ENCODE peak calls at places on chromosomes 16 and 17, in five cellular contexts. D is pancreas, H is left ventricle myocardium inferior, F is uterus, Q is transverse colon. X is an unnamed sample.

GRCh38 chr17:55728833-55729232 is 6.2 kb upstream of the TMEM100 start:
- DNase-seq in D (no peak), H (no peak), F (no peak), Q (no peak), X (no peak)

GRCh38 chr17:50424246-50425000 is 1.6 kb upstream of the ACSF2 start:
- DNase-seq in D (no peak), H (no peak), F (no peak), Q (no peak), X (no peak)

GRCh38 chr16:55301385-55302008 is 22.5 kb upstream of the IRX6 start:
- DNase-seq in D (no peak), H (no peak), F (no peak), Q (no peak), X (no peak)

GRCh38 chr17:69654981-69655581 is 240.6 kb downstream of the MAP2K6 start:
- DNase-seq in D (no peak), H (no peak), F (no peak), Q (no peak), X (peak)

GRCh38 chr16:30041841-30042240 is 10.8 kb upstream of the TLCD3B start:
- DNase-seq in D (no peak), H (no peak), F (no peak), Q (no peak), X (no peak)

GRCh38 chr16:81798311-81799137 is 19.4 kb downstream of the PLCG2 start:
- DNase-seq in D (no peak), H (no peak), F (no peak), Q (peak), X (no peak)

GRCh38 chr17:66687570-66688284 is 147.2 kb upstream of the CACNG5 start:
- DNase-seq in D (no peak), H (no peak), F (no peak), Q (peak), X (no peak)

GRCh38 chr17:2860045-2860444 is 63.8 kb downstream of the RAP1GAP2 start:
- DNase-seq in D (no peak), H (no peak), F (no peak), Q (no peak), X (no peak)

GRCh38 chr16:89586853-89587252 is 11.3 kb downstream of the CPNE7 start:
- DNase-seq in D (no peak), H (no peak), F (no peak), Q (peak), X (no peak)

GRCh38 chr17:79845601-79845949 is 6.3 kb upstream of the CBX4 start:
- DNase-seq in D (no peak), H (no peak), F (no peak), Q (peak), X (no peak)

GRCh38 chr16:19607610-19608280 is 52.2 kb downstream of the VPS35L start:
- DNase-seq in D (no peak), H (no peak), F (no peak), Q (no peak), X (peak)

GRCh38 chr17:30939059-30939689 is 17.4 kb downstream of the ADAP2 start:
- DNase-seq in D (no peak), H (no peak), F (no peak), Q (no peak), X (no peak)

GRCh38 chr17:55383771-55384679 is 37.6 kb downstream of the MMD start:
- DNase-seq in D (no peak), H (no peak), F (no peak), Q (no peak), X (no peak)

GRCh38 chr17:8375738-8376259 is 705 bp downstream of the KRABD2 start:
- DNase-seq in D (no peak), H (no peak), F (no peak), Q (no peak), X (no peak)

GRCh38 chr16:79599837-79600635 is 501 bp downstream of the MAF start:
- DNase-seq in D (peak), H (peak), F (peak), Q (no peak), X (no peak)

GRCh38 chr16:64627781-64628180 is 494.1 kb downstream of the CDH11 start:
- DNase-seq in D (no peak), H (peak), F (no peak), Q (no peak), X (no peak)

GRCh38 chr17:1636732-1637285 is 8.2 kb upstream of the SLC43A2 start:
- DNase-seq in D (no peak), H (no peak), F (no peak), Q (no peak), X (no peak)

GRCh38 chr17:78364436-78365281 is 4.8 kb upstream of the SOCS3 start:
- DNase-seq in D (no peak), H (no peak), F (no peak), Q (no peak), X (no peak)

GRCh38 chr16:84312783-84313382 is 18.2 kb downstream of the WFDC1 start:
- DNase-seq in D (no peak), H (no peak), F (no peak), Q (peak), X (no peak)

GRCh38 chr17:81037026-81037782 is 2.3 kb downstream of the BAIAP2 start:
- DNase-seq in D (peak), H (peak), F (no peak), Q (no peak), X (no peak)

GRCh38 chr16:46929378-46930332 is 43.8 kb downstream of the DNAJA2 start:
- DNase-seq in D (peak), H (peak), F (peak), Q (peak), X (peak)

GRCh38 chr16:30887927-30888326 is 6.0 kb downstream of the BCL7C start:
- DNase-seq in D (no peak), H (no peak), F (no peak), Q (no peak), X (no peak)

GRCh38 chr17:31673076-31673475 is 186.0 kb downstream of the COPRS start:
- DNase-seq in D (no peak), H (no peak), F (no peak), Q (no peak), X (no peak)

GRCh38 chr17:73641779-73642580 is 2.3 kb downstream of the SDK2 start:
- DNase-seq in D (no peak), H (no peak), F (no peak), Q (no peak), X (no peak)

GRCh38 chr17:76414334-76415295 is 30.2 kb downstream of the SPHK1 start:
- DNase-seq in D (peak), H (peak), F (peak), Q (peak), X (no peak)

GRCh38 chr17:57853695-57854094 is 3.9 kb upstream of the MRPS23 start:
- DNase-seq in D (no peak), H (peak), F (peak), Q (peak), X (no peak)

GRCh38 chr17:17402558-17402957 is 74.2 kb upstream of the MED9 start:
- DNase-seq in D (no peak), H (no peak), F (no peak), Q (no peak), X (no peak)

GRCh38 chr16:54998834-54999233 is 68.2 kb downstream of the IRX5 start:
- DNase-seq in D (no peak), H (no peak), F (no peak), Q (no peak), X (no peak)

GRCh38 chr17:59221159-59221847 is 992 bp downstream of the GDPD1 start:
- DNase-seq in D (no peak), H (no peak), F (no peak), Q (no peak), X (no peak)

GRCh38 chr17:83179811-83180210 is 100.4 kb downstream of the METRNL start:
- DNase-seq in D (no peak), H (no peak), F (no peak), Q (no peak), X (no peak)

GRCh38 chr16:57873218-57873617 is 70.9 kb upstream of the KIFC3 start:
- DNase-seq in D (no peak), H (no peak), F (no peak), Q (no peak), X (no peak)

GRCh38 chr16:50742521-50743150 is 750 bp downstream of the CYLD start:
- DNase-seq in D (peak), H (peak), F (peak), Q (peak), X (no peak)

GRCh38 chr16:31713945-31714898 is 159.4 kb upstream of the ZNF267 start:
- DNase-seq in D (no peak), H (no peak), F (no peak), Q (no peak), X (no peak)

GRCh38 chr16:84672276-84673202 is 24.2 kb downstream of the KLHL36 start:
- DNase-seq in D (peak), H (peak), F (peak), Q (peak), X (peak)

GRCh38 chr16:78896280-78896679 is 704.3 kb downstream of the MAF start:
- DNase-seq in D (no peak), H (no peak), F (no peak), Q (no peak), X (no peak)

GRCh38 chr16:81879625-81880024 is 100.5 kb downstream of the PLCG2 start:
- DNase-seq in D (no peak), H (no peak), F (no peak), Q (no peak), X (no peak)

GRCh38 chr16:8481810-8482209 is 108.5 kb downstream of the TMEM114 start:
- DNase-seq in D (no peak), H (no peak), F (no peak), Q (no peak), X (no peak)
- H3K4me3 ChIP-seq in D (no peak), H (no peak), F (no peak), Q (no peak), X (no peak)

DNA sequence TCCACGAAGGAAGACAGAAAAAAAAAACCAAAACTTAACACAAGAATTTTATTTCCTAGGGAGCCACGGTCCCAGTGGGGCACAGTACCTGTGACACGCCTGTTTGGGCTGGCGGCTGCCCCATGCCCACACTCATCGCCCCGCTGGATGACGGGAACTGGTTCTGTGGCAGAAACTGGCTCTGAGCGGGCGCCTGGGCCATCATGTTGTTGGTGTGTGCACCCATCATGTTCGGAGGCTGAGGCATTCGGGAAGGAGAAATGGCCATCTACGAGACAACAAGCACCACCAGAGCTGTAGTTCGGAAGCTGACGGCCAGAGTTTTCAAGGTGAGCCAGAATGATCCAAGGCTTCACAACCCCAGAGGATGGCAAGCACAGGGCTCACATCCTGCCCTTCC is 56.3 kb upstream of the TRAP1 start:
- DNase-seq in D (no peak), H (no peak), F (no peak), Q (no peak), X (no peak)
- H3K27ac ChIP-seq in D (no peak), H (peak), F (no peak), Q (no peak), X (no peak)

DNA sequence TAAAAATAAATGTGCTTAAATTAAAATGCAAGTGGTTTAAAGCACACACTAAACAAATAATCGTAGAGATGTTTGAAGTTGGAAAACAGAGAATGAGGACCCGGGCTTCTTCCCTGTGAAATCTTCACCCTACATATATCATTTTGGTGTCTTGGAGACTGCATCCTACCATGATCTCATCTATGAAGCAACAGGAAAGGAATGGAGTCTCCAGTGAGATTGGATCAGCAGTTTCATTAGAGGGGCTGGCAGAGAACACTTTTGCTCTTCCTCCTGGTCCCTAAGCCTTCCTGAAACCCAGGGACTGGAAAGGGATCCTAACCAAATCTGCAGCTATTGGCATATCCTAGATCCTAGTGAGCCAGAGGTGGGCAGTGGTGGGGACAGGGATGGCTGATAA is 85.0 kb downstream of the GRIN2A start:
- DNase-seq in D (no peak), H (no peak), F (no peak), Q (no peak), X (no peak)
- H3K4me3 ChIP-seq in D (no peak), H (no peak), F (no peak), Q (no peak), X (no peak)

GRCh38 chr17:48037924-48038323 is 327 bp upstream of the COPZ2 start:
- DNase-seq in D (no peak), H (no peak), F (no peak), Q (no peak), X (no peak)

GRCh38 chr17:48038687-48039086 is 1.1 kb upstream of the COPZ2 start:
- DNase-seq in D (no peak), H (no peak), F (no peak), Q (no peak), X (no peak)

GRCh38 chr17:48036693-48037035 is 933 bp downstream of the COPZ2 start:
- DNase-seq in D (no peak), H (no peak), F (no peak), Q (no peak), X (no peak)

GRCh38 chr17:48031966-48032365 is 5.6 kb downstream of the COPZ2 start:
- DNase-seq in D (no peak), H (no peak), F (no peak), Q (no peak), X (no peak)

DNA sequence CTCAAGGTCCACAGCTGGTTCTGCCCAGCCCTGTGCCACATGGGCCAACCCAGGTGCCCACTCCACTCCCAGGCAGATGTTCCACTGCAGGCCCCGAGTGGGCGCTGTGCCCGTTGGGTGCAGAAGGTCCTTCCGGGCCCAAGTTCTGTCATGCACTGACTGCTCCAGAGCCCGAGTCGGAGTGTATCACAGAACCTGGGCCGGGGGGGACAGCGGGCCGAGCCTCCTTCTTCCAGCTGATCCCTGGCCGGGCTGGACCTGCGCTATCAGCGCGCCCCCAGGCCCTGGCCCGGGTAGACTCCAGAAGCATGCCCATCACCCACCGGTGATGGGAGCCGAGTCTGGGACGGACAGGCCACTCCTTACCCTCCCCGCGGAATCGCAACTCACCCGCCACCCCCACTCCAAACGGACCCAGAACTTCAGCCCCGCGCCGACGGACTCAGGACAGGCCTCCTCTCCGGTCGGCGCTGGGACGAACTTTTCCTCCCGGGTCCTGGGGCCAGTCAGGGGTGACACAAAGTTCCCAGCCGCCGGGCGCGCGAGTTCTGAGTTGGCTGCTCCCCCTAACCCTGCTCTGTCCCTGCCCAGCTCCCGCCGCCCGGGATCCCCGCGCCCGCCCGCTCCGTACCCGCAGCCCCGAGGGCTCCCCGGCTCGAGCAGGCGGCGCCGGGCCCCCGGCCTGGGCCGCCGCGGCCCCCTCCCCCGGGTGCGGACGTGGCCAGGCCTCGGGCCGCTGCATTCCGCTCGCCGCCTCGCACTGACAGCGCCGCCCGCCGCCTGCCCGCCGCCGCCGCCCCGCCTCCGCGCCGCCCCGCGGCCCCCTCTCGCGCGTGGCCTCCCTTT is at the start of gene COPZ2:
- DNase-seq in D (peak), H (peak), F (peak), Q (peak), X (no peak)
- H3K27ac ChIP-seq in D (no peak), H (peak), F (peak), Q (peak), X (peak)

DNA sequence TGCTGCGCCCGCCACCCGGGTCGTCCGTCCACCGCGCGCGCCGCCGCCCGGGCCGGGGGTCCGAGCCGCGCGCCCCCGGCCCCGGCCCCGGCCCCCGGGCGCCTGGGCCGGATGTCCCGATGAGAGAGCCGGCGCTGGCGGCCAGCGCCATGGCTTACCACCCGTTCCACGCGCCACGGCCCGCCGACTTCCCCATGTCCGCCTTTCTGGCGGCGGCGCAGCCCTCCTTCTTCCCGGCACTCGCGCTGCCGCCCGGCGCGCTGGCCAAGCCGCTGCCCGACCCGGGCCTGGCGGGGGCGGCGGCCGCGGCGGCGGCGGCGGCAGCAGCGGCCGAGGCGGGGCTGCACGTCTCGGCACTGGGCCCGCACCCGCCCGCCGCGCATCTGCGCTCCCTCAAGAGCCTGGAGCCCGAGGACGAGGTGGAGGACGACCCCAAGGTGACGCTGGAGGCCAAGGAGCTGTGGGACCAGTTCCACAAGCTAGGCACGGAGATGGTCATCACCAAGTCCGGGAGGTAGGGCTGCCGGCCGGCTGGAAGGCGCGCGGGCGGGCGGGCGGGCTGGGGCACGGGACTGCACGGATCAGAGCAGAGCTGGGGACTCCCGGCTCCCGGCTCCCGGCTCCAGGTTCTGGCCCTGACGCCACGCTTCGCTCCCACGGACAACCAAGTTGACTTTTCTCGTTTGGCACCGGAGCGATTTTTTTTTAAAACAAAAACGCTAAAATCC is 579 bp downstream of the TBX2 start:
- DNase-seq in D (no peak), H (no peak), F (peak), Q (no peak), X (no peak)
- H3K4me3 ChIP-seq in D (peak), H (peak), F (peak), Q (peak), X (peak)

DNA sequence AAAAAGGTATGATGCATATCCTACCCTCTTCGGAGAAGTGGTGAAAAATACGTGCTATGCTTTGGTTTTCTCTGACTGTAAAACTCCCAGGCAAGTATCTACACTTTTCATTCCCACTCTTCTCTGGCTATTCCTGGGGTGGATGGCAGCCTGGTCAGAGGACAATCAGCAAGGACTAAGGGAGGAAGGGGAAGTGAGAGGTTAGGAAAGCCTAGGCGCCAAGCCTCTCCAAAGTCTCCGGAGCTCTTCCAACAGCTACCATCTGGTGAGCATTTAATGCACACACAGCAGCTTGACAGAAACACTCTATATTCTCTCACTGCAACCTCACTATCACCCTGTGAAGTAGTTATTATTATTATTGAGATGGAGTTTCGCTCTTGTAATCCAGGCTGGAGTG is 65.0 kb downstream of the WSCD1 start:
- DNase-seq in D (no peak), H (no peak), F (no peak), Q (no peak), X (no peak)
- H3K27ac ChIP-seq in D (no peak), H (no peak), F (no peak), Q (no peak), X (no peak)

GRCh38 chr16:86565644-86566511 is 751 bp upstream of the FOXC2 start:
- DNase-seq in D (no peak), H (no peak), F (no peak), Q (no peak), X (no peak)
- H3K4me3 ChIP-seq in D (no peak), H (peak), F (no peak), Q (no peak), X (peak)

GRCh38 chr17:42855048-42855596 is 4.1 kb downstream of the AOC3 start:
- DNase-seq in D (no peak), H (no peak), F (no peak), Q (no peak), X (no peak)

GRCh38 chr17:42853597-42853967 is 2.6 kb downstream of the AOC3 start:
- DNase-seq in D (no peak), H (no peak), F (no peak), Q (peak), X (no peak)

GRCh38 chr17:42853968-42854790 is 3.2 kb downstream of the AOC3 start:
- DNase-seq in D (no peak), H (no peak), F (no peak), Q (no peak), X (no peak)

GRCh38 chr17:42853004-42853403 is 2.0 kb downstream of the AOC3 start:
- DNase-seq in D (no peak), H (no peak), F (peak), Q (no peak), X (no peak)

DNA sequence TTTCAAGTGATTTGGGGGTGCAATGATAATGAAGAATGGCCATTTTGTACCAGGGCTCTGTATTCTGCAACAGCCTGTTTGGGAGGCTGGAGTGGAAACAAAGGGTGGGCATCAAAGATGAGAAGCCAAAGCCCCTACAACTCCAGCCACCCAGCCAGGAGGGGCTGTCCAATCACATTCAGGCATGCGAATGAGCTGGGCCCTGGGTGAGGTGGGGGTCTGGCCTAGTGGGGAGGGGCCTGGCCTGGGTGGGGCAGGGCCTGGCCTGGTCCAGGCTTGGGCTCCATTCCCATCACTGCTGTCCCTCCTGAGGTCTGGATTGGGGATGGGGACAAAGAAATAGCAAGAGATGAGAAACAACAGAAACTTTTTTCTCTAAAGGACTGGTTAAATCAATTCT is 6.4 kb downstream of the AOC3 start:
- DNase-seq in D (no peak), H (no peak), F (no peak), Q (no peak), X (no peak)
- H3K27ac ChIP-seq in D (no peak), H (no peak), F (no peak), Q (no peak), X (no peak)